ENCODE peak calls at places on chromosomes 4 and X, in four cellular contexts. One of them, this sample, is unnamed.

GRCh38 chr4:110249687-110250387 is 51.4 kb upstream of the ELOVL6 start:
- DNase-seq in HepG2: no peak
- DNase-seq in SK-N-SH: no peak
- DNase-seq in K562: no peak
- DNase-seq in this sample: no peak

GRCh38 chr4:57342406-57342805 is 232.2 kb upstream of the IGFBP7 start:
- DNase-seq in K562: no peak
- DNase-seq in HepG2: no peak
- DNase-seq in SK-N-SH: no peak
- DNase-seq in this sample: no peak

GRCh38 chrX:12011075-12011474 is 127.2 kb upstream of the FRMPD4 start:
- DNase-seq in HepG2: no peak
- DNase-seq in SK-N-SH: no peak
- DNase-seq in K562: no peak
- DNase-seq in this sample: peak

GRCh38 chr4:77586953-77587383 is 18.7 kb upstream of the CXCL13 start:
- DNase-seq in K562: no peak
- DNase-seq in HepG2: no peak
- DNase-seq in SK-N-SH: no peak
- DNase-seq in this sample: peak

GRCh38 chrX:3514996-3515395 is 168.5 kb upstream of the MXRA5 start:
- DNase-seq in K562: no peak
- DNase-seq in SK-N-SH: no peak
- DNase-seq in HepG2: no peak
- DNase-seq in this sample: no peak

GRCh38 chrX:1249101-1249887 is 19.3 kb upstream of the CSF2RA start:
- DNase-seq in K562: no peak
- DNase-seq in HepG2: peak
- DNase-seq in SK-N-SH: no peak
- DNase-seq in this sample: peak

GRCh38 chr4:81565137-81565870 is 93.6 kb upstream of the RASGEF1B start:
- DNase-seq in SK-N-SH: no peak
- DNase-seq in HepG2: no peak
- DNase-seq in K562: no peak
- DNase-seq in this sample: no peak

GRCh38 chr4:62531731-62532130 is 1331.6 kb downstream of the ADGRL3 start:
- DNase-seq in HepG2: no peak
- DNase-seq in SK-N-SH: no peak
- DNase-seq in K562: no peak
- DNase-seq in this sample: no peak

GRCh38 chr4:53563824-53564223 is 27.5 kb downstream of the LNX1 start:
- DNase-seq in HepG2: no peak
- DNase-seq in SK-N-SH: no peak
- DNase-seq in K562: no peak
- DNase-seq in this sample: no peak

GRCh38 chr4:15374697-15375096 is 53.1 kb upstream of the C1QTNF7 start:
- DNase-seq in SK-N-SH: no peak
- DNase-seq in HepG2: no peak
- DNase-seq in K562: no peak
- DNase-seq in this sample: no peak

GRCh38 chrX:7027071-7027470 is 120.4 kb upstream of the STS start:
- DNase-seq in SK-N-SH: no peak
- DNase-seq in HepG2: no peak
- DNase-seq in K562: no peak
- DNase-seq in this sample: no peak

GRCh38 chrX:120309873-120310730 is 1.2 kb downstream of the TMEM255A start:
- DNase-seq in K562: no peak
- DNase-seq in SK-N-SH: peak
- DNase-seq in HepG2: no peak
- DNase-seq in this sample: peak

GRCh38 chrX:53659039-53659438 is 27.5 kb downstream of the HUWE1 start:
- DNase-seq in HepG2: peak
- DNase-seq in K562: no peak
- DNase-seq in SK-N-SH: no peak
- DNase-seq in this sample: no peak

GRCh38 chr4:8181844-8182243 is 17.2 kb upstream of the SH3TC1 start:
- DNase-seq in HepG2: no peak
- DNase-seq in K562: peak
- DNase-seq in SK-N-SH: no peak
- DNase-seq in this sample: no peak

GRCh38 chr4:105058177-105058812 is 88.4 kb upstream of the TET2 start:
- DNase-seq in HepG2: no peak
- DNase-seq in SK-N-SH: no peak
- DNase-seq in K562: no peak
- DNase-seq in this sample: no peak

GRCh38 chr4:8285143-8285975 is 15.8 kb downstream of the HTRA3 start:
- DNase-seq in HepG2: no peak
- DNase-seq in K562: no peak
- DNase-seq in SK-N-SH: no peak
- DNase-seq in this sample: no peak

GRCh38 chr4:80423553-80424224 is 88.2 kb downstream of the CFAP299 start:
- DNase-seq in HepG2: no peak
- DNase-seq in K562: no peak
- DNase-seq in SK-N-SH: no peak
- DNase-seq in this sample: no peak

GRCh38 chrX:139834879-139835278 is 98.0 kb downstream of the ATP11C start:
- DNase-seq in HepG2: no peak
- DNase-seq in K562: no peak
- DNase-seq in SK-N-SH: no peak
- DNase-seq in this sample: no peak

GRCh38 chrX:115949900-115950822 is 220.4 kb upstream of the AGTR2 start:
- DNase-seq in HepG2: peak
- DNase-seq in SK-N-SH: peak
- DNase-seq in K562: no peak
- DNase-seq in this sample: no peak

GRCh38 chr4:46277165-46277951 is 112.6 kb downstream of the GABRA2 start:
- DNase-seq in K562: no peak
- DNase-seq in SK-N-SH: no peak
- DNase-seq in HepG2: no peak
- DNase-seq in this sample: no peak

GRCh38 chrX:100979881-100980607 is 10.5 kb downstream of the ARL13A start:
- DNase-seq in SK-N-SH: no peak
- DNase-seq in HepG2: peak
- DNase-seq in K562: no peak
- DNase-seq in this sample: no peak

GRCh38 chrX:99653352-99653751 is 756.7 kb downstream of the PCDH19 start:
- DNase-seq in HepG2: no peak
- DNase-seq in SK-N-SH: no peak
- DNase-seq in K562: no peak
- DNase-seq in this sample: no peak

GRCh38 chrX:14032383-14032782 is 2.7 kb upstream of the GEMIN8 start:
- DNase-seq in K562: peak
- DNase-seq in SK-N-SH: peak
- DNase-seq in HepG2: peak
- DNase-seq in this sample: peak

GRCh38 chr4:142556048-142556447 is 290.1 kb downstream of the INPP4B start:
- DNase-seq in HepG2: no peak
- DNase-seq in K562: no peak
- DNase-seq in SK-N-SH: no peak
- DNase-seq in this sample: no peak

GRCh38 chr4:8721621-8722020 is 129.1 kb downstream of the CPZ start:
- DNase-seq in SK-N-SH: no peak
- DNase-seq in HepG2: no peak
- DNase-seq in K562: no peak
- DNase-seq in this sample: no peak

GRCh38 chr4:20185103-20185502 is 66.6 kb upstream of the SLIT2 start:
- DNase-seq in HepG2: no peak
- DNase-seq in K562: no peak
- DNase-seq in SK-N-SH: no peak
- DNase-seq in this sample: no peak

GRCh38 chr4:54554339-54554990 is 103.3 kb upstream of the KIT start:
- DNase-seq in HepG2: no peak
- DNase-seq in K562: no peak
- DNase-seq in SK-N-SH: no peak
- DNase-seq in this sample: no peak

GRCh38 chr4:113411496-113411938 is 350.0 kb downstream of the CAMK2D start:
- DNase-seq in SK-N-SH: no peak
- DNase-seq in K562: no peak
- DNase-seq in HepG2: peak
- DNase-seq in this sample: peak

GRCh38 chrX:94065091-94065490 is 391.1 kb downstream of the FAM133A start:
- DNase-seq in SK-N-SH: no peak
- DNase-seq in HepG2: no peak
- DNase-seq in K562: no peak
- DNase-seq in this sample: no peak

GRCh38 chr4:85498068-85498733 is 23.3 kb downstream of the ARHGAP24 start:
- DNase-seq in K562: no peak
- DNase-seq in HepG2: no peak
- DNase-seq in SK-N-SH: no peak
- DNase-seq in this sample: peak

GRCh38 chr4:158042591-158043030 is 130.2 kb downstream of the GASK1B start:
- DNase-seq in K562: no peak
- DNase-seq in HepG2: no peak
- DNase-seq in SK-N-SH: no peak
- DNase-seq in this sample: no peak

DNA sequence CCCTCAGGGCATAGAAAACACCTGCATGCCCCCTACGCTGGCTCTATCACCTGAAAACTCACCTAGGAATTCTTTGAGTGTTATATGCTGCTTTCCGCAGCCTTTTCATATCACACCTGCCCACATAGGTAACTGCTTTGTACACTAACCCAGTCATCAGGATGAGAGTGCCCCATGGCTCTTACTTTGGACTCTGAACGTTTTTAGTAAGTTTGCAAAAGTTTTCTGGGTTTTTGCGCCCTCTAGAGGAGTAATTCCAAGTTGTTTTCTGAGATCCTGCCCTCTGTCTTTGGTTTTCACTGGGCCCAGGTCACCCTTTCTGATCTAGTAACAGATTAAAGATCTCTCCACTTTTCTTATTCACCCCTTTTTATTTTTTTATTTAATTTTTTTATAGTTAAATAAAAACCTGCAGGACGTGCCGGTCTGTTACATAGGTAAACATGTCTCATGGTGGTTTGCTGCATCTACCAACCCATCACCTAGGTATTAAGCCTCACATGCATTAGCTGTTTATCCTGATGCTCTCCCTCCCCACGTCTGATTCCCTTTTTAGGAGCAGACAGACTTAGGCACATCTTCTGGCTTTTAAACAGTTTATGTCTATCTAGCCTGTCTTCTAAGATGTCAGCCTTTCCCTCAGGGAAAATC is 139.2 kb downstream of the NWD2 start:
- DNase-seq in K562: peak
- DNase-seq in HepG2: peak
- DNase-seq in SK-N-SH: peak
- DNase-seq in this sample: peak
- TF ChIP-seq CHD2 in K562: no peak
- TF ChIP-seq CHD2 in HepG2: no peak
- TF ChIP-seq CHD2 in SK-N-SH: no peak
- TF ChIP-seq CHD2 in this sample: no peak

GRCh38 chr4:87938746-87939145 is 36.8 kb upstream of the SPP1 start:
- DNase-seq in K562: no peak
- DNase-seq in HepG2: no peak
- DNase-seq in SK-N-SH: no peak
- DNase-seq in this sample: no peak
- TF ChIP-seq CHD2 in K562: no peak
- TF ChIP-seq CHD2 in HepG2: no peak
- TF ChIP-seq CHD2 in SK-N-SH: no peak
- TF ChIP-seq CHD2 in this sample: no peak

DNA sequence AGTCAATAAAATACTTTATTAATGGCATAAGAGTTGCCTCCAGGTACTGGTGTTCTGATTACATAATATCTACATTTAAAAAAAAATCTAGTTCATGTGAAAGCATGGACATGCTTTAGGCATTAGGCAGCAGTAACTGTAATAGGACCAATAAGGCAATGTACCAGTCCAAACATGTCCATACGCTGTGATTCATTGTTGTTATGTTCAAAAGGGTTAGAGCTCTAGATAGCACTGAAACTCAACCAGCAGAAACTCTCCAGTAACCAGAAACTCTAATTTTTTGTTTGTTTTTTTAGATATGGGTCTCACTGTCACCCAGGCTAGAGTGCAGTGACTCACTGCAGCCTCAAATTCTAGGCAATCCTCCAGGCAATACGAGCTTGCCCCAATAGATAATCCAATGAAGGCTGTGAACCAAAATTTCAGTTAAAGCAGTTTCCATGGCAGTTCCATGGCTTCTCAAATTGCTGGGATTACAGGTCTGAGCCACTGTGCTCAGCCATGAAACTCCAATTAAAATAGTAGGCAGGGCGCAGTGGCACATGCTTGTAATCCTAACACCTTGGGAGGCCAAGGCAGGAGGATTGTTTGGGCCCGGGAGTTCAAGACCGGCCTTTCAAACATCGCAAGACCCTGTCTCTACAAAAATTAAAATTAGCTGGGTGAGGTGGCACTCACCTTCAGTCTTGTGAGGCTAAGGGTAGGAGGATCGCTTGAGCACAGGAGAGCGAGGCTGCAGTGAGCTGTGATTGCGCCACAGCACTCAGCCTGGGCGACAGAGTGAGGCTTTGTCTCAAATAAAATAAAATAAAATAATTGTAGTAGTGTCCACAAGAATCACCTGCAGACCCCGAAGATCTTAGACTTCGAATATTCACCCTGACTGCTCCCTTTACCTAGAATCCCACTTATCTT is 36.3 kb downstream of the MGARP start:
- DNase-seq in HepG2: peak
- DNase-seq in SK-N-SH: no peak
- DNase-seq in K562: no peak
- DNase-seq in this sample: peak
- TF ChIP-seq CHD2 in HepG2: no peak
- TF ChIP-seq CHD2 in SK-N-SH: no peak
- TF ChIP-seq CHD2 in K562: no peak
- TF ChIP-seq CHD2 in this sample: no peak

DNA sequence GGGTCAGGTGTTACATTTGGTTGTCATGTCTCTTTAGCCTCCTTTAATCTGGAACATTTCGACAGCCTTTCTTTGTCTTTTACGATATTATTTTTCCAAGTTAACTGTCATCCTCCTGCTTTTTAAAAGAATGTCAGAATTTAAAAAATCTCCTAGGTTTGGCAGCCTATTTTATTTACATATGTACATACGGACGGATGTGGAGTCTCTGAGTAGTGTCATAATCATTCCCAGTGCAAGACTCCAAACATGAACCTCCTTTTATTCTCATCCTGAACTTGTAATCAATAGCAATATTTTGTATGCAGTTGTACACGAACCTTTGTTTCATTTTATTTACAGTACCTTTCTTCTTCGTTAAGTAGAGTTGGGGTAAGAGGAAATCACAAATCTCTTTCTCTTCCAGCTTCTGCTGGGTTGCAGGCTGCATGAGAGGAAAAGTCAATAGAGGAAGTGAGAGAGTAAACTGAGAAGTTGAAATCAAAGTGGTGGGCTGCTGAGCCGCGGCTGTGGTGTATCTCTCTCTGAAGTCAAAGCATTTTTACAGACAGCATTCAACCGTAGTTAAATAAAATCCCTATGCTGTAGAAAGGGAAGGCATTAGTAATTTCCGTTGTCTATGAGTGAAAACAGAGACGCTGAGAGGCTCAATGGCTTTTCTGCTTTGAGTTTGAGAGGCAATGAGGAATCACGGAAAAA is 53.9 kb upstream of the RPS6KA3 start:
- DNase-seq in SK-N-SH: no peak
- DNase-seq in HepG2: peak
- DNase-seq in K562: no peak
- DNase-seq in this sample: no peak
- TF ChIP-seq CHD2 in SK-N-SH: no peak
- TF ChIP-seq CHD2 in HepG2: no peak
- TF ChIP-seq CHD2 in K562: no peak
- TF ChIP-seq CHD2 in this sample: no peak

GRCh38 chr4:170198742-170199141 is 109.0 kb upstream of the AADAT start:
- DNase-seq in SK-N-SH: no peak
- DNase-seq in K562: no peak
- DNase-seq in HepG2: no peak
- DNase-seq in this sample: no peak
- TF ChIP-seq CHD2 in SK-N-SH: no peak
- TF ChIP-seq CHD2 in K562: no peak
- TF ChIP-seq CHD2 in HepG2: no peak
- TF ChIP-seq CHD2 in this sample: no peak